ENCODE peak calls at places on chromosomes 7 and 10, in six cellular contexts. One of them, this sample, is unnamed.

GRCh38 chr10:61970182-61971015 is 68.9 kb downstream of the ARID5B start:
- DNase-seq in cardiac fibroblast: peak; percentile 47
- DNase-seq in mammary epithelial cell: no peak
- DNase-seq in NB4: no peak
- DNase-seq in IMR-90: no peak
- DNase-seq in endothelial cell: no peak
- DNase-seq in this sample: peak; percentile 33

GRCh38 chr7:115435178-115435577 is 513.3 kb downstream of the MDFIC start:
- DNase-seq in cardiac fibroblast: no peak
- DNase-seq in mammary epithelial cell: no peak
- DNase-seq in NB4: no peak
- DNase-seq in IMR-90: no peak
- DNase-seq in endothelial cell: no peak
- DNase-seq in this sample: no peak

GRCh38 chr7:111168182-111168581 is 77.3 kb downstream of the LRRN3 start:
- DNase-seq in cardiac fibroblast: peak; percentile 77
- DNase-seq in mammary epithelial cell: no peak
- DNase-seq in NB4: no peak
- DNase-seq in IMR-90: peak; percentile 47
- DNase-seq in endothelial cell: no peak
- DNase-seq in this sample: no peak

GRCh38 chr10:76779163-76779820 is 858.3 kb downstream of the KCNMA1 start:
- DNase-seq in cardiac fibroblast: peak; percentile 37
- DNase-seq in mammary epithelial cell: no peak
- DNase-seq in NB4: no peak
- DNase-seq in IMR-90: peak; percentile 23
- DNase-seq in endothelial cell: no peak
- DNase-seq in this sample: peak; percentile 71

GRCh38 chr7:100556541-100556940 is 17.2 kb downstream of the SAP25 start:
- DNase-seq in cardiac fibroblast: peak; percentile 71
- DNase-seq in mammary epithelial cell: no peak
- DNase-seq in NB4: peak; percentile 72
- DNase-seq in IMR-90: peak; percentile 58
- DNase-seq in endothelial cell: no peak
- DNase-seq in this sample: peak; percentile 68

GRCh38 chr7:22094413-22095304 is 149.0 kb upstream of the CDCA7L start:
- DNase-seq in cardiac fibroblast: peak; percentile 43
- DNase-seq in mammary epithelial cell: no peak
- DNase-seq in NB4: no peak
- DNase-seq in IMR-90: peak; percentile 10
- DNase-seq in endothelial cell: no peak
- DNase-seq in this sample: peak; percentile 85

GRCh38 chr7:133830081-133830480 is 297.1 kb upstream of the LRGUK start:
- DNase-seq in cardiac fibroblast: no peak
- DNase-seq in mammary epithelial cell: no peak
- DNase-seq in NB4: no peak
- DNase-seq in IMR-90: no peak
- DNase-seq in endothelial cell: no peak
- DNase-seq in this sample: no peak

GRCh38 chr7:93117327-93117726 is 452 bp downstream of the SAMD9 start:
- DNase-seq in cardiac fibroblast: peak; percentile 18
- DNase-seq in mammary epithelial cell: no peak
- DNase-seq in NB4: no peak
- DNase-seq in IMR-90: no peak
- DNase-seq in endothelial cell: no peak
- DNase-seq in this sample: no peak

GRCh38 chr10:15460661-15461060 is 89.6 kb upstream of the FAM171A1 start:
- DNase-seq in cardiac fibroblast: no peak
- DNase-seq in mammary epithelial cell: no peak
- DNase-seq in NB4: no peak
- DNase-seq in IMR-90: no peak
- DNase-seq in endothelial cell: no peak
- DNase-seq in this sample: peak; percentile 53

GRCh38 chr7:127667017-127667670 is 15.2 kb downstream of the SND1 start:
- DNase-seq in cardiac fibroblast: peak; percentile 75
- DNase-seq in mammary epithelial cell: peak; percentile 66
- DNase-seq in NB4: no peak
- DNase-seq in IMR-90: peak; percentile 86
- DNase-seq in endothelial cell: no peak
- DNase-seq in this sample: peak; percentile 41

GRCh38 chr7:24025094-24025493 is 258.9 kb upstream of the NPY start:
- DNase-seq in cardiac fibroblast: no peak
- DNase-seq in mammary epithelial cell: peak; percentile 18
- DNase-seq in NB4: no peak
- DNase-seq in IMR-90: peak; percentile 8
- DNase-seq in endothelial cell: no peak
- DNase-seq in this sample: peak; percentile 7

GRCh38 chr7:98251251-98251843 is 685 bp downstream of the TECPR1 start:
- DNase-seq in cardiac fibroblast: peak; percentile 42
- DNase-seq in mammary epithelial cell: no peak
- DNase-seq in NB4: peak; percentile 30
- DNase-seq in IMR-90: no peak
- DNase-seq in endothelial cell: no peak
- DNase-seq in this sample: no peak

GRCh38 chr7:20602306-20602705 is 13.2 kb upstream of the ABCB5 start:
- DNase-seq in cardiac fibroblast: no peak
- DNase-seq in mammary epithelial cell: no peak
- DNase-seq in NB4: no peak
- DNase-seq in IMR-90: no peak
- DNase-seq in endothelial cell: no peak
- DNase-seq in this sample: no peak

GRCh38 chr7:19268737-19269136 is 123.5 kb upstream of the FERD3L start:
- DNase-seq in cardiac fibroblast: peak; percentile 69
- DNase-seq in mammary epithelial cell: peak; percentile 13
- DNase-seq in NB4: no peak
- DNase-seq in IMR-90: peak; percentile 49
- DNase-seq in endothelial cell: no peak
- DNase-seq in this sample: peak; percentile 11

GRCh38 chr7:112360681-112361080 is 89.6 kb upstream of the IFRD1 start:
- DNase-seq in cardiac fibroblast: no peak
- DNase-seq in mammary epithelial cell: no peak
- DNase-seq in NB4: no peak
- DNase-seq in IMR-90: no peak
- DNase-seq in endothelial cell: no peak
- DNase-seq in this sample: no peak

GRCh38 chr7:112080441-112080840 is 125.8 kb downstream of the DOCK4 start:
- DNase-seq in cardiac fibroblast: peak; percentile 99
- DNase-seq in mammary epithelial cell: peak; percentile 73
- DNase-seq in NB4: peak; percentile 85
- DNase-seq in IMR-90: peak; percentile 96
- DNase-seq in endothelial cell: no peak
- DNase-seq in this sample: peak; percentile 93

GRCh38 chr7:151672706-151673105 is 153.0 kb upstream of the RHEB start:
- DNase-seq in cardiac fibroblast: no peak
- DNase-seq in mammary epithelial cell: no peak
- DNase-seq in NB4: no peak
- DNase-seq in IMR-90: peak; percentile 31
- DNase-seq in endothelial cell: no peak
- DNase-seq in this sample: no peak

GRCh38 chr7:101618916-101619315 is 10.2 kb downstream of the MYL10 start:
- DNase-seq in cardiac fibroblast: no peak
- DNase-seq in mammary epithelial cell: no peak
- DNase-seq in NB4: no peak
- DNase-seq in IMR-90: no peak
- DNase-seq in endothelial cell: no peak
- DNase-seq in this sample: peak; percentile 52

GRCh38 chr7:156984209-156984891 is 26.1 kb downstream of the MNX1 start:
- DNase-seq in cardiac fibroblast: peak; percentile 27
- DNase-seq in mammary epithelial cell: no peak
- DNase-seq in NB4: no peak
- DNase-seq in IMR-90: peak; percentile 28
- DNase-seq in endothelial cell: no peak
- DNase-seq in this sample: peak; percentile 75

GRCh38 chr10:29470843-29471482 is 163.8 kb downstream of the SVIL start:
- DNase-seq in cardiac fibroblast: no peak
- DNase-seq in mammary epithelial cell: no peak
- DNase-seq in NB4: no peak
- DNase-seq in IMR-90: no peak
- DNase-seq in endothelial cell: no peak
- DNase-seq in this sample: no peak

GRCh38 chr7:122199171-122199570 is 55.1 kb upstream of the AASS start:
- DNase-seq in cardiac fibroblast: peak; percentile 24
- DNase-seq in mammary epithelial cell: peak; percentile 34
- DNase-seq in NB4: no peak
- DNase-seq in IMR-90: no peak
- DNase-seq in endothelial cell: no peak
- DNase-seq in this sample: no peak

GRCh38 chr7:132065193-132065972 is 509.0 kb upstream of the PODXL start:
- DNase-seq in cardiac fibroblast: peak; percentile 96
- DNase-seq in mammary epithelial cell: peak; percentile 91
- DNase-seq in NB4: no peak
- DNase-seq in IMR-90: peak; percentile 95
- DNase-seq in endothelial cell: no peak
- DNase-seq in this sample: peak; percentile 95

GRCh38 chr10:37263304-37263703 is 137.9 kb downstream of the ANKRD30A start:
- DNase-seq in cardiac fibroblast: no peak
- DNase-seq in mammary epithelial cell: no peak
- DNase-seq in NB4: peak; percentile 64
- DNase-seq in IMR-90: no peak
- DNase-seq in endothelial cell: no peak
- DNase-seq in this sample: no peak
- TF ChIP-seq CTCF in cardiac fibroblast: no peak
- TF ChIP-seq CTCF in mammary epithelial cell: no peak
- TF ChIP-seq CTCF in NB4: peak; percentile 73
- TF ChIP-seq CTCF in IMR-90: no peak
- TF ChIP-seq CTCF in endothelial cell: no peak
- TF ChIP-seq CTCF in this sample: no peak

DNA sequence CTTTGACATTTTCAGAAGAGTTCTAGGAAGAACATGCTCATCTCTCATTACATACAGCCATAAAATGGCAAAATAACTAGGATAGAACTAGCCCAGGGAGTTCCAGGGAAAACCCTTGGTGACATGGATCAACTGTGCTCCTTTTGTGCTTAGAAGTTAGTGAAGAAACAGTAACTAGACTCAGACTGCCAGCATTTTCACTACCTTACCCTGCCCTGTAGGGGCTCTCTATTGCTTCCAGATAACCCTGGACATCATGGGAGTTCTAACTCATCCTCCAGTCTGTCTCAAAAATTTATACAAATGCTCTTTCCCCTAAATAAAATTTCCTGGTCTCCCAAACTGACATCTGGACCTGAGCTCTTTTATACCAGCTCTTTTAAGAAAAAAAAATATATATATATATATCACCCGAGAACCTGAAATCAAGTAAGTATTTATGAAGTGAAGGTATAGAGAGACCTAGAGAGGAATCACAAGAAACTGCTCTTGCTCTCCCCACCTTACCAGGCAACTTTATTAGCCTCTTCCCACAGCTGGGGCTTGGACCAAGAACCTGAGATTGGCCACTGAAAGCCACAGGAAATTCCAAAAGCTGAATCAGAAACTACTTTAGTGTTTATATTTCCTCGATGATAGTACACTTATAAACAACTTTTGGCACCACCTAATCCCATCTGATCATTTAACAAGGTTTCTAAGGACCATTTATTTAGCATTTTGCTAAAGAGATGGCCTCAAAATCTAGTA is 101.4 kb downstream of the RELN start:
- DNase-seq in cardiac fibroblast: peak; percentile 24
- DNase-seq in mammary epithelial cell: no peak
- DNase-seq in NB4: no peak
- DNase-seq in IMR-90: peak; percentile 57
- DNase-seq in endothelial cell: no peak
- DNase-seq in this sample: no peak
- TF ChIP-seq CTCF in cardiac fibroblast: peak; percentile 27
- TF ChIP-seq CTCF in mammary epithelial cell: no peak
- TF ChIP-seq CTCF in NB4: peak; percentile 14
- TF ChIP-seq CTCF in IMR-90: peak; percentile 3
- TF ChIP-seq CTCF in endothelial cell: no peak
- TF ChIP-seq CTCF in this sample: no peak

GRCh38 chr7:2068693-2069471 is 163.9 kb downstream of the MAD1L1 start:
- DNase-seq in cardiac fibroblast: no peak
- DNase-seq in mammary epithelial cell: no peak
- DNase-seq in NB4: no peak
- DNase-seq in IMR-90: no peak
- DNase-seq in endothelial cell: no peak
- DNase-seq in this sample: no peak
- TF ChIP-seq CTCF in cardiac fibroblast: no peak
- TF ChIP-seq CTCF in mammary epithelial cell: no peak
- TF ChIP-seq CTCF in NB4: no peak
- TF ChIP-seq CTCF in IMR-90: no peak
- TF ChIP-seq CTCF in endothelial cell: no peak
- TF ChIP-seq CTCF in this sample: no peak

GRCh38 chr7:952548-953441 is 1.7 kb downstream of the ADAP1 start:
- DNase-seq in cardiac fibroblast: no peak
- DNase-seq in mammary epithelial cell: no peak
- DNase-seq in NB4: no peak
- DNase-seq in IMR-90: no peak
- DNase-seq in endothelial cell: no peak
- DNase-seq in this sample: no peak

GRCh38 chr7:951881-952547 is 2.5 kb downstream of the ADAP1 start:
- DNase-seq in cardiac fibroblast: no peak
- DNase-seq in mammary epithelial cell: no peak
- DNase-seq in NB4: no peak
- DNase-seq in IMR-90: no peak
- DNase-seq in endothelial cell: no peak
- DNase-seq in this sample: no peak

GRCh38 chr7:956031-956430 is 1.6 kb upstream of the ADAP1 start:
- DNase-seq in cardiac fibroblast: no peak
- DNase-seq in mammary epithelial cell: no peak
- DNase-seq in NB4: peak; percentile 3
- DNase-seq in IMR-90: no peak
- DNase-seq in endothelial cell: no peak
- DNase-seq in this sample: no peak

GRCh38 chr7:953547-954327 is 743 bp downstream of the ADAP1 start:
- DNase-seq in cardiac fibroblast: peak; percentile 31
- DNase-seq in mammary epithelial cell: peak; percentile 53
- DNase-seq in NB4: peak; percentile 86
- DNase-seq in IMR-90: peak; percentile 17
- DNase-seq in endothelial cell: no peak
- DNase-seq in this sample: peak; percentile 41

DNA sequence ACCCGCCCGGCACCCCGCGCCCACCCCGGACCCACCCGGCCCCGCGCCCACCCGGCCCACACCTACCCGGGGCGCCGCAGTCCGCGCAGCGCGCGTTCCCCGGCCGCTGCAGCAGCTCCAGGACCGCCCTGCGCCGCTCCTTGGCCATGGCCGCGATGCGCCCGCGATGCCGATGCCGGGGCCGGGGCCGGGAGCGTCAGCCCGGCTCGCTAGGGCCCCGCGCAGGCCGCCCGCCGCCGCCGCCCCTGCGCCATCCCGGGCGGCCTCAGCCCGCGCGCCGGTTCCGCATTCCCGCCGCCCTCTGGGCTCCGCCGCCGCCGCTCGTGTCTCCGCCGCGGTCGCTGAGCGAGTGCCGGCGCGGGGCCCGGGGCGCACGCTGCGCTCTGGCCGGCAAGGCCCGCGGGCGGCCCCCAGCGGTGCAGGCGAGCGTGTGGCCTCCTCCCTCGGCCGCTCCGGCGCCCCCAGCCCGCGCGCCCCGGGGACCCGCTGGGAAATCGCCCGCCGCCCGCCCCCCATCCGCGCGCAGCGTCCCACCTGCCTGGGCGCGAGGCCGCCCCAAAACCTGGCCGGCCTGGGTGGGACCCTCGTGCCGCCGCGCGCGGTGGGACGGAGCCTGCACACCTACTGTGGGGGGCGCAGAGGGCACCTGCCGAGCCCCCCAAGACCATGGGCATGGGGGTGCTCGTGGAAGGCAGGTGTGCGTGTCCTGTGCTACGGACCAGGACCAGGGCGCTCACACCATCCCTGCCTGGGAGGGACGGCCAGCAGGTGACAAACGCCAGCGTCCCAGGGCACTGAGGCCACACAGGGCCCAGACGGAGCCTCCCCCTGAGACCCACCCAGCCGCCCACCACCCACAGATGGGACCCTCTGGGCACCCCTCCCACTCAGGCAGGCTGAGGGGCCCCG is at the start of gene ADAP1:
- DNase-seq in cardiac fibroblast: peak; percentile 36
- DNase-seq in mammary epithelial cell: peak; percentile 41
- DNase-seq in NB4: peak; percentile 85
- DNase-seq in IMR-90: peak; percentile 47
- DNase-seq in endothelial cell: peak; percentile 68
- DNase-seq in this sample: no peak
- TF ChIP-seq CTCF in cardiac fibroblast: no peak
- TF ChIP-seq CTCF in mammary epithelial cell: no peak
- TF ChIP-seq CTCF in NB4: no peak
- TF ChIP-seq CTCF in IMR-90: peak; percentile 51
- TF ChIP-seq CTCF in endothelial cell: no peak
- TF ChIP-seq CTCF in this sample: no peak